ENCODE peak calls at places on chromosomes 3 and 15, in eight cellular contexts. G is colonic mucosa, X is cardiac muscle cell, B is heart right ventricle, J is neural progenitor cell, O is fibroblast of mammary gland, P is pancreas, V is HL-60. F is an unnamed sample.

GRCh38 chr15:35208353-35208752 is 123.3 kb upstream of the NANOGP8 start:
- DNase-seq in J (no peak), X (no peak), O (no peak), B (no peak), V (no peak), G (no peak), P (no peak), F (no peak)

GRCh38 chr3:120693439-120694172 is 11.6 kb upstream of the HGD start:
- DNase-seq in J (no peak), O (peak), P (no peak), B (no peak), V (no peak), X (no peak), G (no peak), F (peak)

GRCh38 chr15:73957276-73957675 is 31.0 kb downstream of the LOXL1 start:
- DNase-seq in J (no peak), B (no peak), G (no peak), O (no peak), X (no peak), P (no peak), V (no peak), F (no peak)

GRCh38 chr3:71005797-71006321 is 577.7 kb downstream of the FOXP1 start:
- DNase-seq in P (no peak), G (no peak), X (no peak), V (no peak), J (no peak), B (no peak), O (peak), F (no peak)

GRCh38 chr3:7211740-7212139 is 350.8 kb downstream of the GRM7 start:
- DNase-seq in G (no peak), J (no peak), X (no peak), O (no peak), P (no peak), V (no peak), B (no peak), F (no peak)

GRCh38 chr3:136893848-136894443 is 31.9 kb downstream of the NCK1 start:
- DNase-seq in B (no peak), J (no peak), P (no peak), O (peak), V (no peak), X (no peak), G (no peak), F (peak)

GRCh38 chr3:127542441-127542952 is 48.0 kb downstream of the TPRA1 start:
- DNase-seq in J (no peak), V (no peak), B (no peak), G (peak), O (no peak), P (peak), X (no peak), F (no peak)

GRCh38 chr3:115657168-115657567 is 33.9 kb downstream of the GAP43 start:
- DNase-seq in B (no peak), J (no peak), G (no peak), X (no peak), O (no peak), V (no peak), P (no peak), F (no peak)

GRCh38 chr3:49607105-49607591 is 52.9 kb downstream of the BSN start:
- DNase-seq in G (no peak), J (no peak), O (peak), P (no peak), X (no peak), V (no peak), B (no peak), F (no peak)

GRCh38 chr3:196537319-196537984 is 22.3 kb upstream of the SMCO1 start:
- DNase-seq in J (peak), G (peak), O (peak), V (no peak), P (peak), X (peak), B (no peak), F (no peak)

GRCh38 chr15:58551764-58552504 is 120.1 kb downstream of the LIPC start:
- DNase-seq in O (peak), V (no peak), B (no peak), P (no peak), G (peak), J (no peak), X (no peak), F (peak)

GRCh38 chr15:52657338-52657737 is 21.9 kb downstream of the ATOSA start:
- DNase-seq in J (no peak), B (no peak), O (peak), X (no peak), P (no peak), G (no peak), V (no peak), F (peak)

GRCh38 chr3:102195198-102195948 is 239.4 kb upstream of the ZPLD1 start:
- DNase-seq in X (peak), J (no peak), P (no peak), G (peak), O (peak), V (no peak), B (no peak), F (no peak)

GRCh38 chr3:150150633-150151032 is 179.9 kb upstream of the PFN2 start:
- DNase-seq in J (no peak), V (no peak), B (no peak), O (peak), P (no peak), G (no peak), X (no peak), F (peak)

GRCh38 chr15:40282870-40283614 is at the start of gene ANKRD63:
- DNase-seq in O (no peak), B (no peak), V (no peak), G (no peak), J (peak), X (peak), P (no peak), F (no peak)

GRCh38 chr3:150232992-150233451 is 175.1 kb upstream of the TSC22D2 start:
- DNase-seq in J (no peak), V (no peak), P (no peak), G (no peak), X (peak), B (peak), O (peak), F (no peak)

GRCh38 chr15:58257776-58258325 is 119.7 kb downstream of the AQP9 start:
- DNase-seq in V (no peak), P (no peak), O (no peak), G (no peak), X (no peak), B (no peak), J (no peak), F (no peak)

GRCh38 chr3:37218206-37218605 is 43.8 kb upstream of the LRRFIP2 start:
- DNase-seq in O (no peak), B (peak), X (no peak), G (no peak), J (no peak), P (peak), V (no peak), F (no peak)

GRCh38 chr15:38471974-38472373 is 18.0 kb downstream of the FAM98B start:
- DNase-seq in G (no peak), X (no peak), O (no peak), B (no peak), J (no peak), P (no peak), V (no peak), F (no peak)

GRCh38 chr3:133445111-133445510 is 45.3 kb downstream of the BFSP2 start:
- DNase-seq in V (no peak), O (no peak), P (no peak), B (no peak), X (no peak), J (no peak), G (no peak), F (no peak)

GRCh38 chr3:133441867-133442270 is 42.0 kb downstream of the BFSP2 start:
- DNase-seq in B (no peak), O (no peak), J (no peak), P (no peak), X (no peak), G (no peak), V (no peak), F (no peak)

GRCh38 chr3:133442518-133442917 is 42.7 kb downstream of the BFSP2 start:
- DNase-seq in V (no peak), G (no peak), J (no peak), P (no peak), O (no peak), X (no peak), B (no peak), F (no peak)

GRCh38 chr3:133440652-133441051 is 40.8 kb downstream of the BFSP2 start:
- DNase-seq in P (no peak), O (no peak), X (no peak), V (no peak), G (no peak), J (no peak), B (no peak), F (no peak)

GRCh38 chr3:133444071-133444774 is 44.4 kb downstream of the BFSP2 start:
- DNase-seq in P (no peak), X (no peak), B (no peak), O (peak), V (no peak), J (no peak), G (peak), F (no peak)
- TF ChIP-seq CTCF in P (no peak), X (no peak), B (no peak), O (no peak), V (no peak), J (no peak), G (no peak), F (no peak)

GRCh38 chr3:22887664-22888291 is 315.3 kb upstream of the UBE2E2 start:
- DNase-seq in J (peak), G (peak), X (peak), V (no peak), P (no peak), O (peak), B (no peak), F (peak)
- TF ChIP-seq CTCF in J (peak), G (peak), X (peak), V (peak), P (peak), O (peak), B (peak), F (peak)

DNA sequence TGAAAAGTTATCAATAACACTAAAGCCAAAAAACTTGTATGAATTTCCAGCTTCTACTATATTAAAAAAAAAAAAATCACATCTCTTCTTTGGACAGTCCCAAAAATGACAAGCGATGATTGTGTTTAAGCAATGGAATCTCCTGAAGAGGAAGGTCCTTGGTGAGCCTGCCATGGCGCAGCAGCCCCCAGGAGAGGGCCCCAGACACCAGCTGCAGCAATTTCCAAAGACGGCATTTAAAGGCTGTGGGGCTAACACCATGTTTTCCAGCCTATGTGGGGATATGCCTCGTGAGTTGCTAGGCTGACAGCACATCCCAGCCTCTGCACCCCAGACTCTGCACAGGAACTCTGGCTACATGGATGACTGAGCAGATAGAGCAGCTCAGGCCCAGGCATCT is 14.7 kb downstream of the SKIC8 start:
- DNase-seq in O (no peak), P (no peak), X (no peak), J (peak), G (no peak), V (no peak), B (no peak), F (no peak)
- TF ChIP-seq CTCF in O (peak), P (no peak), X (peak), J (peak), G (no peak), V (no peak), B (no peak), F (no peak)

GRCh38 chr3:19948192-19948591 is 1.3 kb downstream of the RAB5A start:
- DNase-seq in B (no peak), P (no peak), V (no peak), J (no peak), G (no peak), O (no peak), X (no peak), F (no peak)
- TF ChIP-seq CTCF in B (no peak), P (no peak), V (no peak), J (no peak), G (no peak), O (no peak), X (no peak), F (no peak)

GRCh38 chr15:101019351-101019750 is 100.2 kb downstream of the LRRK1 start:
- DNase-seq in B (no peak), O (no peak), X (no peak), V (no peak), G (peak), P (no peak), J (no peak), F (no peak)

GRCh38 chr15:101016581-101016980 is 97.4 kb downstream of the LRRK1 start:
- DNase-seq in X (no peak), G (peak), J (no peak), P (no peak), B (no peak), V (no peak), O (no peak), F (no peak)

GRCh38 chr15:101017935-101018849 is 99.0 kb downstream of the LRRK1 start:
- DNase-seq in G (peak), P (no peak), X (no peak), V (no peak), B (no peak), O (peak), J (no peak), F (no peak)

GRCh38 chr15:101014921-101015841 is 96.0 kb downstream of the LRRK1 start:
- DNase-seq in B (peak), X (peak), P (peak), J (peak), G (peak), V (peak), O (peak), F (peak)

GRCh38 chr15:101017041-101017754 is 98.0 kb downstream of the LRRK1 start:
- DNase-seq in O (no peak), B (no peak), G (peak), V (no peak), X (peak), J (peak), P (no peak), F (no peak)
- TF ChIP-seq CTCF in O (peak), B (no peak), G (no peak), V (no peak), X (peak), J (peak), P (no peak), F (no peak)

F was measured in foreskin fibroblast.